ENCODE peak calls at places on chromosomes 12 and 14, in four cellular contexts. One of them, this sample, is unnamed. For H3K4me1, the result is how much of the 10 kb centered on the place peaks cover.

GRCh38 chr12:49515266-49515665 is 23.6 kb upstream of the KCNH3 start:
- DNase-seq in left ventricle myocardium inferior: no peak
- DNase-seq in BE2C: no peak
- DNase-seq in fibroblast of lung: peak
- DNase-seq in this sample: peak

GRCh38 chr14:35385042-35385839 is 19.3 kb downstream of the NFKBIA start:
- DNase-seq in left ventricle myocardium inferior: peak
- DNase-seq in BE2C: peak
- DNase-seq in fibroblast of lung: peak
- DNase-seq in this sample: peak

GRCh38 chr14:66677780-66678179 is 169.8 kb downstream of the GPHN start:
- DNase-seq in left ventricle myocardium inferior: no peak
- DNase-seq in BE2C: no peak
- DNase-seq in fibroblast of lung: no peak
- DNase-seq in this sample: no peak

GRCh38 chr14:52422650-52423356 is 108.7 kb downstream of the PTGER2 start:
- DNase-seq in left ventricle myocardium inferior: no peak
- DNase-seq in BE2C: peak
- DNase-seq in fibroblast of lung: peak
- DNase-seq in this sample: no peak

GRCh38 chr14:61756135-61756534 is 6.1 kb upstream of the SNAPC1 start:
- DNase-seq in left ventricle myocardium inferior: no peak
- DNase-seq in BE2C: no peak
- DNase-seq in fibroblast of lung: no peak
- DNase-seq in this sample: no peak

GRCh38 chr12:26125451-26126339 is 858 bp upstream of the BHLHE41 start:
- DNase-seq in left ventricle myocardium inferior: peak
- DNase-seq in BE2C: peak
- DNase-seq in fibroblast of lung: peak
- DNase-seq in this sample: peak

GRCh38 chr12:49838973-49839633 is 3.8 kb downstream of the BCDIN3D start:
- DNase-seq in left ventricle myocardium inferior: no peak
- DNase-seq in BE2C: peak
- DNase-seq in fibroblast of lung: peak
- DNase-seq in this sample: peak

GRCh38 chr12:118150625-118151024 is 14.7 kb downstream of the PEBP1 start:
- DNase-seq in left ventricle myocardium inferior: no peak
- DNase-seq in BE2C: no peak
- DNase-seq in fibroblast of lung: no peak
- DNase-seq in this sample: no peak

GRCh38 chr14:87813211-87813610 is 179.8 kb downstream of the GALC start:
- DNase-seq in left ventricle myocardium inferior: no peak
- DNase-seq in BE2C: no peak
- DNase-seq in fibroblast of lung: no peak
- DNase-seq in this sample: no peak

GRCh38 chr14:87813691-87814090 is 179.3 kb downstream of the GALC start:
- DNase-seq in left ventricle myocardium inferior: no peak
- DNase-seq in BE2C: no peak
- DNase-seq in fibroblast of lung: no peak
- DNase-seq in this sample: no peak

GRCh38 chr14:87811246-87811645 is 181.7 kb downstream of the GALC start:
- DNase-seq in left ventricle myocardium inferior: no peak
- DNase-seq in BE2C: no peak
- DNase-seq in fibroblast of lung: no peak
- DNase-seq in this sample: no peak

GRCh38 chr14:87815121-87815520 is 177.9 kb downstream of the GALC start:
- DNase-seq in left ventricle myocardium inferior: no peak
- DNase-seq in BE2C: no peak
- DNase-seq in fibroblast of lung: no peak
- DNase-seq in this sample: no peak

GRCh38 chr14:87810711-87811110 is 182.3 kb downstream of the GALC start:
- DNase-seq in left ventricle myocardium inferior: no peak
- DNase-seq in BE2C: peak
- DNase-seq in fibroblast of lung: no peak
- DNase-seq in this sample: peak
- H3K4me1 ChIP-seq in left ventricle myocardium inferior: under half
- H3K4me1 ChIP-seq in BE2C: under half
- H3K4me1 ChIP-seq in fibroblast of lung: under half
- H3K4me1 ChIP-seq in this sample: under half

GRCh38 chr12:80632835-80633234 is 74.6 kb upstream of the MYF6 start:
- DNase-seq in left ventricle myocardium inferior: no peak
- DNase-seq in BE2C: peak
- DNase-seq in fibroblast of lung: no peak
- DNase-seq in this sample: no peak
- TF ChIP-seq CTCF in left ventricle myocardium inferior: no peak
- TF ChIP-seq CTCF in BE2C: peak
- TF ChIP-seq CTCF in fibroblast of lung: peak
- TF ChIP-seq CTCF in this sample: peak

DNA sequence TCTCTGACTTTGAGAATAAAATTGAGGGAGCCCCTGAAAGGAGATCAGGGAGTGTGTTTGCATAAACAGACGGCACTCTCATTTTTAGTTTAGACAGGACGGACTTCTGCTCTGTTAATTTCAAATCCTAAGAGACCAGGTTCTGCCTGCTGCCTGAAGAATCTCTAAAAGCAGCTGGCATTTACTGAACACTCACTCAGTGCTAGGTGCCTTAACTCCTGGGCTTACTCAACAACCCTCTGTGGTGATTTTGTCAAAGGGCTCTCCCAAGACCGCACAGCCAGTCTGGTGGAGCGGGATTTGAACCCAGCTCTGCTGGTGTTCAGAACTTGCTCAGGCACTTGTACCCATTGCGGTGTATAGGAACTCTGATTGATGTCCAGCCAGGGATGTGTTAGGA is 2.2 kb downstream of the ORAI1 start:
- DNase-seq in left ventricle myocardium inferior: no peak
- DNase-seq in BE2C: no peak
- DNase-seq in fibroblast of lung: no peak
- DNase-seq in this sample: no peak
- H3K4me3 ChIP-seq in left ventricle myocardium inferior: peak
- H3K4me3 ChIP-seq in BE2C: no peak
- H3K4me3 ChIP-seq in fibroblast of lung: peak
- H3K4me3 ChIP-seq in this sample: peak

GRCh38 chr14:50624447-50624846 is 43.7 kb downstream of the SAV1 start:
- DNase-seq in left ventricle myocardium inferior: no peak
- DNase-seq in BE2C: no peak
- DNase-seq in fibroblast of lung: no peak
- DNase-seq in this sample: no peak
- H3K4me1 ChIP-seq in left ventricle myocardium inferior: under half
- H3K4me1 ChIP-seq in BE2C: under half
- H3K4me1 ChIP-seq in fibroblast of lung: under half
- H3K4me1 ChIP-seq in this sample: under half

This sample was measured in cardiac muscle cell.